ENCODE peak calls at places on chromosomes 5 and 9, in eight cellular contexts. H is NT2/D1; I is stimulated activated CD4-positive, alpha-beta T cell treated with anti-CD3 and anti-CD28 coated beads, TNF-alpha, amount 100 ng/mL, for 1 hour; U is ELR; J is T follicular helper cell; W is RPMI7951; T is erythroblast; Q is GM18507. P is an unnamed sample.

GRCh38 chr9:17742065-17742464 is 163.2 kb downstream of the SH3GL2 start:
- DNase-seq in T (no peak), H (peak; percentile 70), J (no peak), I (no peak), Q (no peak), U (peak; percentile 40), W (no peak), P (no peak)

GRCh38 chr9:76571288-76572204 is 112.6 kb downstream of the GCNT1 start:
- DNase-seq in I (no peak), W (no peak), H (no peak), Q (no peak), J (no peak), U (peak; percentile 24), T (no peak), P (no peak)

GRCh38 chr9:131436386-131436785 is 42.5 kb downstream of the PRRC2B start:
- DNase-seq in Q (no peak), U (no peak), I (no peak), T (no peak), J (no peak), H (no peak), W (no peak), P (no peak)

GRCh38 chr5:65730910-65731309 is 8.9 kb downstream of the NLN start:
- DNase-seq in W (no peak), H (no peak), Q (no peak), I (no peak), T (no peak), J (no peak), U (no peak), P (no peak)

GRCh38 chr9:113906411-113907110 is 30.5 kb downstream of the ZNF618 start:
- DNase-seq in J (no peak), I (no peak), U (no peak), W (peak; percentile 17), H (no peak), Q (no peak), T (no peak), P (no peak)

GRCh38 chr9:15253197-15253596 is 53.8 kb downstream of the TTC39B start:
- DNase-seq in U (peak; percentile 68), I (no peak), H (no peak), W (peak; percentile 23), T (no peak), J (no peak), Q (no peak), P (no peak)

GRCh38 chr5:36156619-36157018 is 4.7 kb downstream of the SKP2 start:
- DNase-seq in U (peak; percentile 74), J (no peak), W (peak; percentile 40), I (no peak), H (no peak), Q (no peak), T (no peak), P (no peak)

GRCh38 chr9:89179920-89180667 is 1.5 kb upstream of the SHC3 start:
- DNase-seq in J (no peak), W (peak; percentile 96), H (peak; percentile 92), Q (no peak), I (peak; percentile 10), T (peak; percentile 61), U (peak; percentile 97), P (no peak)

GRCh38 chr9:91937727-91938126 is 12.3 kb downstream of the ROR2 start:
- DNase-seq in J (no peak), U (no peak), H (no peak), Q (no peak), W (no peak), T (no peak), I (no peak), P (no peak)

GRCh38 chr9:96382175-96382574 is 1.3 kb downstream of the SLC35D2 start:
- DNase-seq in W (peak; percentile 47), I (no peak), J (no peak), U (peak; percentile 64), T (peak; percentile 19), Q (no peak), H (no peak), P (no peak)

GRCh38 chr9:33155393-33155792 is 11.7 kb downstream of the B4GALT1 start:
- DNase-seq in H (no peak), W (peak; percentile 75), Q (no peak), U (no peak), I (no peak), J (no peak), T (no peak), P (no peak)

GRCh38 chr5:114237766-114238165 is 124.1 kb upstream of the KCNN2 start:
- DNase-seq in T (no peak), Q (no peak), H (no peak), J (no peak), W (peak; percentile 77), U (peak; percentile 99), I (no peak), P (no peak)

GRCh38 chr5:170132642-170133448 is 27.1 kb downstream of the FOXI1 start:
- DNase-seq in H (no peak), Q (no peak), I (no peak), J (no peak), T (no peak), W (peak; percentile 83), U (peak; percentile 69), P (no peak)

GRCh38 chr5:158569534-158569933 is 530.2 kb downstream of the EBF1 start:
- DNase-seq in J (no peak), U (no peak), H (peak; percentile 68), Q (no peak), W (no peak), T (no peak), I (no peak), P (no peak)

GRCh38 chr9:116661037-116661954 is 25.8 kb upstream of the TRIM32 start:
- DNase-seq in U (peak; percentile 82), J (no peak), T (peak; percentile 69), I (no peak), Q (peak; percentile 25), W (peak; percentile 66), H (peak; percentile 70), P (no peak)

GRCh38 chr5:153508700-153509099 is 18.2 kb downstream of the GRIA1 start:
- DNase-seq in T (no peak), Q (no peak), H (no peak), J (no peak), U (no peak), W (no peak), I (no peak), P (no peak)

P was measured in T-helper 22 cell.